ENCODE peak calls at places on chromosomes 16 and 17, in seven cellular contexts. Y is H9, H is mesendoderm, J is neuronal stem cell, B is mesenchymal stem cell, X is H1, S is trophoblast cell. N is an unnamed sample.

GRCh38 chr17:56665864-56666263 is 72.4 kb downstream of the NOG start:
- DNase-seq in Y (no peak), H (no peak), J (no peak), B (no peak), X (no peak), S (no peak), N (no peak)

GRCh38 chr16:56936491-56936890 is 4.5 kb downstream of the HERPUD1 start:
- DNase-seq in Y (no peak), H (peak), J (no peak), B (peak), X (no peak), S (peak), N (no peak)

GRCh38 chr16:1612320-1613111 is at the start of gene CRAMP1:
- DNase-seq in Y (no peak), H (peak), J (peak), B (peak), X (no peak), S (peak), N (no peak)

GRCh38 chr17:69779378-69780214 is 295.4 kb upstream of the KCNJ16 start:
- DNase-seq in Y (no peak), H (no peak), J (no peak), B (peak), X (no peak), S (no peak), N (peak)

GRCh38 chr17:8909621-8910292 is 42.3 kb upstream of the PIK3R6 start:
- DNase-seq in Y (no peak), H (no peak), J (no peak), B (no peak), X (no peak), S (no peak), N (no peak)

GRCh38 chr17:65785109-65785508 is 223.7 kb upstream of the AXIN2 start:
- DNase-seq in Y (no peak), H (no peak), J (no peak), B (peak), X (no peak), S (peak), N (peak)

GRCh38 chr17:66302761-66303626 is 581 bp downstream of the PRKCA start:
- DNase-seq in Y (peak), H (peak), J (peak), B (peak), X (peak), S (peak), N (peak)

GRCh38 chr17:44314869-44315661 is 6.7 kb downstream of the RUNDC3A start:
- DNase-seq in Y (peak), H (peak), J (no peak), B (peak), X (peak), S (peak), N (no peak)

GRCh38 chr16:68273459-68273858 is 9.1 kb downstream of the SLC7A6 start:
- DNase-seq in Y (no peak), H (no peak), J (no peak), B (no peak), X (no peak), S (no peak), N (no peak)

GRCh38 chr17:60422162-60422665 is at the start of gene CHCT1:
- DNase-seq in Y (peak), H (peak), J (no peak), B (no peak), X (no peak), S (no peak), N (no peak)

GRCh38 chr17:60425626-60426025 is 3.3 kb downstream of the CHCT1 start:
- DNase-seq in Y (no peak), H (no peak), J (no peak), B (no peak), X (no peak), S (no peak), N (no peak)

GRCh38 chr17:60423865-60424264 is 1.6 kb downstream of the CHCT1 start:
- DNase-seq in Y (no peak), H (no peak), J (no peak), B (no peak), X (no peak), S (no peak), N (no peak)

GRCh38 chr17:60421273-60422161 is 772 bp upstream of the CHCT1 start:
- DNase-seq in Y (peak), H (peak), J (peak), B (peak), X (peak), S (peak), N (peak)

GRCh38 chr17:60426596-60426995 is 4.3 kb downstream of the CHCT1 start:
- DNase-seq in Y (no peak), H (no peak), J (no peak), B (no peak), X (no peak), S (no peak), N (no peak)
- H2AK5ac ChIP-seq in Y (no peak), H (no peak), J (no peak), B (no peak), X (no peak), S (no peak), N (no peak)

GRCh38 chr17:62767997-62768396 is 40.1 kb downstream of the MARCHF10 start:
- DNase-seq in Y (peak), H (no peak), J (no peak), B (no peak), X (no peak), S (no peak), N (no peak)
- H2AK5ac ChIP-seq in Y (no peak), H (no peak), J (no peak), B (no peak), X (no peak), S (no peak), N (no peak)

GRCh38 chr16:86664518-86665318 is 86.4 kb downstream of the FOXL1 start:
- DNase-seq in Y (no peak), H (peak), J (no peak), B (peak), X (no peak), S (no peak), N (peak)
- H2AK5ac ChIP-seq in Y (no peak), H (no peak), J (no peak), B (peak), X (no peak), S (peak), N (peak)

GRCh38 chr17:7419833-7420610 is at the start of gene SPEM1:
- DNase-seq in Y (no peak), H (peak), J (peak), B (no peak), X (no peak), S (no peak), N (no peak)
- H2AK5ac ChIP-seq in Y (no peak), H (no peak), J (peak), B (no peak), X (no peak), S (no peak), N (no peak)

DNA sequence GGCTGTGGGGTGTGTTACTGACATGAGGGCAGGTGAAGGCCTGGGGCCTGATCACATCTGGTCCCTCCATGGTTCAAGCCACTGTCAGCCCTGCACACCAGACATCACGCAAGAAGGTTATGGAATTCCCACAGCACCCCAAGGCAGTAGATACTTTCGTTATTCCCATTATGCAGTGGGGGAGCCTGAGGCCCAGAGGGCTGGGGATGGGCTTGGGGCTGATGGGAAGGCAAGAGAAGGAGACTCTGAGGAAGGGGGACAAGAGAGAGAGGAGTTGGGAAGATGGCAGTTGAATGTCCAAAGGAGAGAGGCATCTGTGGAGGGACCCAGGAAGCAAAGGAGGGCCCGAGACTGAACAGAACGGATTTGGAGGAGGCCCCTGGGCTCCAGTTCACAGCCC is 34.7 kb downstream of the TRPV2 start:
- DNase-seq in Y (no peak), H (no peak), J (no peak), B (no peak), X (no peak), S (no peak), N (no peak)
- H2AK5ac ChIP-seq in Y (no peak), H (no peak), J (no peak), B (no peak), X (no peak), S (no peak), N (no peak)

GRCh38 chr17:49777577-49777976 is 10.9 kb upstream of the KAT7 start:
- DNase-seq in Y (no peak), H (no peak), J (no peak), B (no peak), X (no peak), S (no peak), N (no peak)
- H2AK5ac ChIP-seq in Y (no peak), H (no peak), J (no peak), B (no peak), X (no peak), S (no peak), N (no peak)

GRCh38 chr16:14562691-14563491 is 67.2 kb downstream of the PARN start:
- DNase-seq in Y (no peak), H (peak), J (no peak), B (peak), X (no peak), S (no peak), N (peak)
- H2AK5ac ChIP-seq in Y (no peak), H (no peak), J (no peak), B (no peak), X (no peak), S (no peak), N (no peak)

N was measured in IMR-90.